ENCODE peak calls at places on chromosomes 13 and 19, in eight cellular contexts. T, A, Y, V, D, R, C and I are unnamed samples.

GRCh38 chr13:102233566-102234208 is 168.2 kb downstream of the FGF14 start:
- DNase-seq in R (no peak), C (no peak), T (no peak), Y (no peak), A (no peak), D (peak), V (no peak), I (no peak)

GRCh38 chr13:50521191-50521590 is 322.3 kb downstream of the DLEU7 start:
- DNase-seq in Y (no peak), D (no peak), T (no peak), V (no peak), A (no peak), R (no peak), C (no peak), I (no peak)

GRCh38 chr19:10919352-10920287 is 8.8 kb downstream of the YIPF2 start:
- DNase-seq in C (no peak), R (no peak), T (no peak), V (no peak), D (no peak), Y (no peak), A (no peak), I (no peak)

GRCh38 chr13:20016649-20017364 is 58.3 kb downstream of the ZMYM2 start:
- DNase-seq in V (no peak), T (no peak), Y (no peak), A (no peak), R (no peak), D (no peak), C (no peak), I (no peak)

GRCh38 chr19:21677696-21678418 is 89.5 kb downstream of the ZNF100 start:
- DNase-seq in T (no peak), D (no peak), C (no peak), A (no peak), Y (no peak), R (no peak), V (no peak), I (no peak)

GRCh38 chr19:48182434-48182833 is 12.0 kb downstream of the ZSWIM9 start:
- DNase-seq in D (no peak), Y (no peak), T (no peak), V (no peak), R (no peak), A (no peak), C (no peak), I (no peak)

GRCh38 chr13:50713849-50714248 is 129.6 kb downstream of the DLEU7 start:
- DNase-seq in C (no peak), D (peak), Y (peak), T (no peak), V (no peak), R (peak), A (peak), I (peak)

GRCh38 chr13:44415815-44416214 is 42.2 kb downstream of the SERP2 start:
- DNase-seq in T (no peak), R (no peak), C (no peak), Y (no peak), D (no peak), A (no peak), V (no peak), I (no peak)

GRCh38 chr19:5271145-5271544 is 69.5 kb downstream of the PTPRS start:
- DNase-seq in V (no peak), R (no peak), D (no peak), A (no peak), T (no peak), C (no peak), Y (no peak), I (peak)

GRCh38 chr13:67726979-67727378 is 496.8 kb upstream of the PCDH9 start:
- DNase-seq in V (no peak), Y (no peak), T (no peak), A (no peak), R (no peak), D (no peak), C (no peak), I (peak)

GRCh38 chr13:113765241-113765910 is 6.3 kb downstream of the TMEM255B start:
- DNase-seq in A (peak), D (no peak), T (no peak), V (peak), C (no peak), R (no peak), Y (no peak), I (no peak)

GRCh38 chr19:13208131-13208963 is 58.1 kb downstream of the IER2 start:
- DNase-seq in Y (peak), C (peak), T (no peak), A (peak), V (peak), R (peak), D (no peak), I (no peak)

GRCh38 chr19:44819246-44819832 is 10.4 kb downstream of the BCAM start:
- DNase-seq in D (no peak), C (no peak), R (no peak), Y (no peak), A (no peak), T (no peak), V (no peak), I (no peak)

GRCh38 chr13:36795463-36795862 is 23.6 kb upstream of the RFXAP start:
- DNase-seq in Y (no peak), T (no peak), C (no peak), V (no peak), A (no peak), R (no peak), D (no peak), I (no peak)

GRCh38 chr19:33767898-33768413 is 28.7 kb upstream of the KCTD15 start:
- DNase-seq in Y (no peak), C (no peak), R (no peak), T (peak), A (no peak), V (no peak), D (no peak), I (no peak)

GRCh38 chr19:7535035-7535992 is at the start of gene PNPLA6:
- DNase-seq in A (peak), D (peak), V (peak), C (peak), R (peak), T (peak), Y (peak), I (peak)

GRCh38 chr13:80312967-80313366 is 28.0 kb downstream of the SPRY2 start:
- DNase-seq in V (no peak), C (no peak), T (no peak), Y (no peak), A (no peak), R (peak), D (no peak), I (no peak)

GRCh38 chr19:21559444-21559843 is 54.0 kb downstream of the ZNF429 start:
- DNase-seq in R (no peak), C (no peak), T (no peak), A (no peak), D (no peak), Y (no peak), V (no peak), I (no peak)

GRCh38 chr13:93752506-93752905 is 525.9 kb downstream of the GPC6 start:
- DNase-seq in C (peak), R (no peak), V (no peak), Y (no peak), D (no peak), T (no peak), A (no peak), I (peak)

GRCh38 chr19:19259741-19260140 is 13.4 kb downstream of the TM6SF2 start:
- DNase-seq in T (no peak), Y (no peak), V (no peak), R (peak), D (peak), A (no peak), C (no peak), I (peak)

GRCh38 chr19:29505034-29505824 is 20.6 kb upstream of the VSTM2B start:
- DNase-seq in Y (no peak), R (no peak), C (no peak), D (no peak), A (no peak), T (no peak), V (peak), I (no peak)

GRCh38 chr13:99371956-99372355 is 64.8 kb upstream of the GPR183 start:
- DNase-seq in D (no peak), Y (no peak), C (no peak), T (no peak), V (no peak), R (no peak), A (no peak), I (no peak)

GRCh38 chr19:40822161-40822560 is 23.2 kb downstream of the EGLN2 start:
- DNase-seq in V (peak), T (no peak), R (no peak), C (no peak), D (no peak), A (no peak), Y (no peak), I (no peak)

GRCh38 chr13:113577881-113578435 is 6.6 kb upstream of the TFDP1 start:
- DNase-seq in V (no peak), D (no peak), R (no peak), T (no peak), A (no peak), Y (no peak), C (no peak), I (no peak)

GRCh38 chr19:46624958-46625661 is at the start of gene PTGIR:
- DNase-seq in V (peak), Y (peak), D (peak), A (peak), R (peak), C (peak), T (no peak), I (peak)

GRCh38 chr13:33918199-33918932 is 100.4 kb downstream of the RFC3 start:
- DNase-seq in R (peak), C (no peak), Y (no peak), T (no peak), D (peak), V (no peak), A (peak), I (peak)

GRCh38 chr13:100442095-100442832 is 146.3 kb downstream of the GGACT start:
- DNase-seq in Y (no peak), C (no peak), A (no peak), T (no peak), D (no peak), V (no peak), R (no peak), I (no peak)
- TF ChIP-seq CTCF in Y (no peak), C (no peak), A (no peak), T (no peak), D (no peak), V (no peak), R (no peak), I (no peak)

GRCh38 chr13:73401769-73402168 is 343.0 kb downstream of the KLF5 start:
- DNase-seq in Y (no peak), V (no peak), T (no peak), D (no peak), R (no peak), C (no peak), A (no peak), I (peak)
- TF ChIP-seq CTCF in Y (no peak), V (no peak), T (no peak), D (peak), R (no peak), C (no peak), A (no peak), I (no peak)

DNA sequence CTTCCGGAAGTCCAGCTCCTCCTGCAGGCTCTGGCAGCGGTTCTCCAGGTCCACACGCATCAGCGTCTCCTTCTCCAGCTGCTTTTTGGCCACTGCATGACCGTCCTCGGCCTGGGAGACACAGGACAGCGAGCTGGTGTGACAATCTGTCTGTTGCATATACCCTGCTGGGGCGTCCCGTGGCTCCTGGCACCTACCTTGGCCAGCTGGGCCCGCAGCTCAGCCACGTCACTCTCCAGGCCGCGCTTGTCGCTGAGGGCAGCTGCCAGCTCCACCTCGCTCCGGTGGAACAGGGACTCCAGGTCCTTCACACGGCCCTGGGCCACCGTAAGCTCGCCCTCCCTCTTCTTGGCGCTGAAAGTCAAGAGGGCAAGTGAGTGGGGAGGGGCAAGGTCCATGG is 10.8 kb upstream of the TIMM13 start:
- DNase-seq in V (no peak), R (no peak), C (no peak), T (no peak), Y (no peak), A (no peak), D (no peak), I (no peak)
- TF ChIP-seq CTCF in V (no peak), R (no peak), C (no peak), T (no peak), Y (no peak), A (no peak), D (no peak), I (no peak)

DNA sequence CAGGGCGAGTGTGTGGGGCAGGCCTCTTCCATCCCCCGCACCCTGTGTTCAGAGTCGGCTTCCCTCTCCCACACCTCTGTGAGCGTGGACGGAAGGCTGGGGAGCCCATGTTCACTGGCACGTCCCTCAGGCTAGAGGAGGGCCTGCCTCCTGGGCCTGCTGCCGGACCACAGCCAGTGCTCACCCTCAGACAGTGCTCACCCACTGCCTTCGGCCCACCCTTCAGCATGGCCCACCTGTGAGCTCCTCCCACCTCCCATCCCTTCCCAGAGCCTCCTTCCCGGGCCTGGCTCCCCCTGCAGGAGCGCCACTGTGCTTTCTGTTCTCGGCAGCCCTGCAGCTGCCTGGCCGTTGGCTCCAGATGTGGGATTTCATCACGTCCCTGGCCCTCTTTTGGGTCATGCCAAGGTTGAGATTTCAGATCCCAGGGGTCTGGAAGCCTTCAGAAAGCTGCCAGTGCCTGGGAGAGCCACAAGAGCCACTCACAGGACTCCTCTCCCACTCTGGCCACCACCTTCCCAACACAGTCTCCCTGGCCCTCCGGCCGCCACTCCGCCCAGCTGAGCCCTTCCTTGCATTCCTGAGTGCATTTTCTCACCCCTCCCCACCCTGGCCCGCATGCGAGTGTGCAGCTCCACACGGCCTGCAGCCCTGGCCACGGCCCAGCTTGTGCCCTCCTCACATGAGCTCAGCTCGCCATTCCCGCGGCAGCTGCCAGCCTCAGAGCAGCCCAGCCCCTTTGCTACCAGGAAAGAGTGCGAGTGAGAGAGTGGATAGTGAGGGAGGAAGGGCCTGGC is 25.3 kb downstream of the CAPN12 start:
- DNase-seq in D (no peak), C (peak), A (peak), T (no peak), R (peak), V (peak), Y (no peak), I (no peak)
- TF ChIP-seq CTCF in D (peak), C (peak), A (peak), T (peak), R (peak), V (peak), Y (no peak), I (peak)

GRCh38 chr13:71067164-71067815 is 799.7 kb downstream of the DACH1 start:
- DNase-seq in C (no peak), T (no peak), A (no peak), Y (no peak), R (no peak), V (no peak), D (no peak), I (no peak)
- TF ChIP-seq CTCF in C (no peak), T (peak), A (no peak), Y (no peak), R (no peak), V (no peak), D (no peak), I (no peak)